ENCODE peak calls at places on chromosomes 11 and 22, in four cellular contexts. I, J, R and Y are unnamed samples.

GRCh38 chr11:79413258-79413657 is 27.6 kb downstream of the TENM4 start:
- DNase-seq in J (no peak), R (peak), I (no peak), Y (no peak)

GRCh38 chr11:2100361-2101170 is 38.6 kb downstream of the IGF2 start:
- DNase-seq in R (no peak), I (no peak), J (peak), Y (no peak)

GRCh38 chr11:3723014-3723708 is 52.0 kb upstream of the CHRNA10 start:
- DNase-seq in J (no peak), I (no peak), R (no peak), Y (no peak)

GRCh38 chr22:23888615-23889401 is 5.4 kb upstream of the MIF start:
- DNase-seq in J (no peak), R (no peak), I (no peak), Y (no peak)

GRCh38 chr11:92393218-92393617 is 168.6 kb downstream of the FAT3 start:
- DNase-seq in I (no peak), R (no peak), J (no peak), Y (no peak)

GRCh38 chr22:47298017-47298820 is 535.8 kb downstream of the TBC1D22A start:
- DNase-seq in I (no peak), J (no peak), R (no peak), Y (no peak)

GRCh38 chr11:103338621-103339484 is 229.6 kb downstream of the DYNC2H1 start:
- DNase-seq in J (no peak), R (no peak), I (peak), Y (no peak)

GRCh38 chr11:96272542-96273306 is 70.3 kb downstream of the MAML2 start:
- DNase-seq in R (no peak), J (no peak), I (no peak), Y (no peak)

GRCh38 chr22:45263790-45264269 is 20.9 kb upstream of the UPK3A start:
- DNase-seq in I (no peak), R (peak), J (no peak), Y (no peak)

GRCh38 chr22:46225631-46226030 is 24.5 kb downstream of the CDPF1 start:
- DNase-seq in I (no peak), R (no peak), J (no peak), Y (no peak)

GRCh38 chr11:65225284-65226102 is 36.3 kb upstream of the POLA2 start:
- DNase-seq in R (peak), I (peak), J (peak), Y (peak)

DNA sequence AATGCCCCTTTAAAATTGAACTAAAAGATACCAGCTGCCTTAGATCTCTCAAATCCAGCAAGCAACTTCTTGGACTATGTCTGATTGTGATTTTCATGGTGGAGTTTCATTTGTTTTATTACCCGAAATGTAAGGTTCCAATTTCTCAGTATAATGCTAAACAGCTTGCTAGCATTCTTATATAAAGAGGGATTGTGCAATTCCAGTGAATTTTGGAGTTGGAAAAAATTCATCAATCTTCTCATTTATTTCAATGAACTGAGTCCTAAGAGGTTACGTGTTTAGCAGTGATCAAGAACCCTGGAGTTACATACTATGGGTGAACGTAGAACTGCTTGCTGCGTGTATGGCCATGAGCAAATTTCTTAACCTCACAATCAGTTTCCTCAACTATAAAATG is 5.5 kb downstream of the ETS1 start:
- DNase-seq in J (no peak), R (no peak), I (no peak), Y (no peak)
- H3K4me3 ChIP-seq in J (no peak), R (no peak), I (no peak), Y (no peak)

DNA sequence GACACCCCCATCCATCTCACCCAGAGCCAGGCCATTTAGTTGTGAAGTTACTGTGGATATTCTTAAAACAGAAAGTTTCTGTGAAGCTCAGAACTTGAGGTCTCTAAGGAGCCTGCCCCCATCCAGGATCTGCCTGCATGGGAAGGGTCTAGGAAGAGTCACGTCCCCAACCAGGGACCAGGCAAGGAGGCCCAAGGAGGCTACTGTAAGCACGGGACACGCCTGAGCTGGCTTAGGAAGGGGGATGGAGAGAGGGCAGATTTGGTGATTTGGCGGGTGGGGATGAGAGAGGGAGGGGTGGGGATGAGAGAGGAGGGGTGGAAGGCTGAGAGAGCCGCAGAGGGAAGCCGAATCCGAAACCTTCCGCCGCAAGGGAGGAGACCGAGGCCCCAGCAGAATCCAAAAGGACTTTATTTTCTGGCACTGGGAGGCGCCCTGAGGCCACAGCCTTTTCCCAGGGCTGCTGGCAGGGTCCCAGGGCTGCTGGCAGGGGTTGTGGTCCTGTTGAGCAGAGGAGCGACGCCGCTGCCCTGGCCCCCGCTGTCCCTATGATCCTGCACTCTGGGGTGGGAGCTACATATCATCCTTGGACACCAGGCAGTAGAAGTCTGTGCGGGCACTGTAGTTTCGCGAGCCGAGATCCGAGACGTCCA is 9.3 kb downstream of the SIGIRR start:
- DNase-seq in J (no peak), R (peak), I (no peak), Y (no peak)
- H3K4me3 ChIP-seq in J (no peak), R (no peak), I (no peak), Y (no peak)

DNA sequence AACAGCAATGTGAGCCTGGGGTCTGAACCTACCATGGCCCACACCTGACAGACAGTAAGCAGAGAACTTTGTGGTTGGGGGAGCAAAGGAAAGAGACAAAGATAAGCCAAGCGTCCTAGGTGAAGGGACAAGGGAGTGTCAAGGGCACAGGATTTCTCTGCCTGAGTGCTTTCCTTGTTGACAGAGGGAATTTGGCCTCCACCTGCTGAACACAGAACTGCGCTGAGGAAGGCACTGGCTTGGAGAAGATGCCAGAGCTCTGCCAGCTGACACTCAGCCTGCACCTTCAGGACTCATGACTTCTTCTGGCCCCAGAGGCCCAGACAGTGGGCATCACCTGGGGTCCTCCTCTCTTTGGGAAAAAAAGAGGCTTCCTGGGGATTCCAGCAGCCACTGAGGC is 789 bp upstream of the LRRC55 start:
- DNase-seq in J (no peak), R (no peak), I (no peak), Y (no peak)
- H3K4me3 ChIP-seq in J (no peak), R (no peak), I (no peak), Y (no peak)

GRCh38 chr11:66291303-66291705 is 390 bp upstream of the TMEM151A start:
- DNase-seq in R (no peak), I (no peak), J (no peak), Y (no peak)
- H3K4me3 ChIP-seq in R (no peak), I (peak), J (no peak), Y (no peak)

GRCh38 chr11:69009441-69010211 is 3.4 kb downstream of the MRGPRF start:
- DNase-seq in I (no peak), R (no peak), J (no peak), Y (no peak)
- H3K4me3 ChIP-seq in I (no peak), R (peak), J (no peak), Y (no peak)